ENCODE peak calls at places on chromosomes 6 and 20, in ten cellular contexts. O is WERI-Rb-1, W is PC-9, H is BE2C, S is fibroblast of pulmonary artery, L is omental fat pad, C is HFF-Myc, E is HL-60, M is left lung, F is endodermal cell. Y is an unnamed sample.

GRCh38 chr6:161941565-161941964 is 667.7 kb upstream of the AGPAT4 start:
- DNase-seq in H (no peak), W (no peak), L (no peak), O (no peak), E (no peak), S (no peak), M (no peak), C (no peak), F (no peak), Y (no peak)

GRCh38 chr20:6051505-6051904 is 2.4 kb downstream of the LRRN4 start:
- DNase-seq in F (no peak), S (peak; percentile 58), O (no peak), W (peak; percentile 39), L (no peak), M (no peak), C (no peak), E (peak; percentile 29), H (no peak), Y (no peak)

GRCh38 chr20:49381558-49382493 is 100.6 kb downstream of the KCNB1 start:
- DNase-seq in S (peak; percentile 75), H (peak; percentile 77), O (no peak), E (no peak), M (peak; percentile 59), L (no peak), W (peak; percentile 41), C (no peak), F (no peak), Y (no peak)

GRCh38 chr6:34386316-34387137 is 5.9 kb downstream of the NUDT3 start:
- DNase-seq in C (no peak), F (no peak), M (no peak), E (no peak), L (no peak), H (no peak), S (peak; percentile 95), O (no peak), W (no peak), Y (no peak)

GRCh38 chr6:136262940-136263339 is 12.8 kb upstream of the MTFR2 start:
- DNase-seq in E (no peak), F (no peak), S (no peak), W (no peak), M (no peak), C (no peak), H (no peak), L (no peak), O (no peak), Y (no peak)

GRCh38 chr6:45605971-45606370 is 228.2 kb upstream of the SUPT3H start:
- DNase-seq in C (no peak), H (no peak), W (no peak), O (no peak), L (no peak), M (no peak), S (peak; percentile 8), E (no peak), F (no peak), Y (no peak)

GRCh38 chr6:56759521-56759920 is 116.8 kb upstream of the DST start:
- DNase-seq in F (no peak), C (no peak), W (no peak), L (no peak), E (no peak), S (no peak), M (no peak), H (no peak), O (no peak), Y (no peak)

GRCh38 chr6:84428300-84428907 is 201.0 kb upstream of the CEP162 start:
- DNase-seq in E (peak; percentile 41), O (peak; percentile 69), L (no peak), H (peak; percentile 65), M (peak; percentile 47), C (peak; percentile 29), S (peak; percentile 85), F (peak; percentile 87), W (peak; percentile 33), Y (no peak)

GRCh38 chr6:22826961-22827360 is 257.6 kb downstream of the HDGFL1 start:
- DNase-seq in O (no peak), E (no peak), H (no peak), L (no peak), M (no peak), S (no peak), C (no peak), F (no peak), W (peak; percentile 12), Y (no peak)

GRCh38 chr6:22830463-22830862 is 261.1 kb downstream of the HDGFL1 start:
- DNase-seq in O (no peak), C (no peak), S (no peak), H (no peak), F (no peak), E (no peak), L (no peak), M (no peak), W (no peak), Y (no peak)

GRCh38 chr6:22827760-22828159 is 258.4 kb downstream of the HDGFL1 start:
- DNase-seq in E (no peak), W (no peak), F (no peak), H (no peak), M (no peak), O (no peak), S (no peak), L (no peak), C (no peak), Y (no peak)

GRCh38 chr6:22829070-22829469 is 259.7 kb downstream of the HDGFL1 start:
- DNase-seq in E (no peak), S (no peak), H (no peak), M (no peak), F (no peak), W (no peak), O (no peak), C (no peak), L (no peak), Y (no peak)

DNA sequence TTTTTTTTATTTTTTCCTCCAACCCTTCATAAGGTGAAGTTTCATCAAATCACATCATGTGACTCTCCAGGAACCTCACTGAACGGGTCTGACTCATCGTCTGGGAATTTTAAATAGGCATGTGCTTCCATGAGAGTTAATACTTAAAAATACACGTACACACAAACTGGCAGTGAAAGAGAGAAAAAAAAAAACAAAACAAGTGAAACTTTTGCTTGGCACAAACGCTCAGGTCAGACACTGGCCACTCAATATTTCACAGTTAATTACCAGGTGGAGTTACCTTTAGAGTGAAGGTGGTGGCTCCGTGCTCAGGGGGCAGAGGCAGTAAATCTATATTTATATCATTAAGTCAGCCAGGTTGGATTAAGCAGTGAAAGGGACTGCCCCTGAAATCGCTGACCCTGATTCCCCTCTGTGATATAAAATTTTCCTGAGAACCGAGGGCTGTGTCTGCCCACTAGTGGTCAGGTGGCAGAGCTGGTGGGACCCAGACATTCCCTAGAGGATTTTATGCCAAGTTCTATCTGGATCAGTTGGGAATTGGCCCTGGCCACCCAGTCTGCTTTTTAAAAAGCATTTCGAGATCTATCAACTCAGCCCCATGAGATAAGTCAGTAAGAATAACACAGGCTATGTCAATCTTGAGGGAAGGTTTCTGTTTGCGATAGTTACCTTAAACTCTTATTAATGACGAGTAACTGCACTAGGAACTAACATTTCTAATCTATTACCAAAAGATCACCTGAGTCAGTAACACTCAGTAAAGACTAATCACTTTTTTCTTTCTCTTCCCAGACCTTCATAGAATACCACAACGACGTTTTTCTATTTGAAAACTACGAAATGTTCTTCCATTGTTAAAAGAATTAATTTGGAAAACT is 259.1 kb downstream of the HDGFL1 start:
- DNase-seq in M (peak; percentile 36), S (peak; percentile 98), O (peak; percentile 80), E (no peak), C (peak; percentile 85), H (peak; percentile 53), W (peak; percentile 71), F (peak; percentile 81), L (no peak), Y (no peak)
- TF ChIP-seq CTCF in M (peak; percentile 24), S (peak; percentile 74), O (peak; percentile 91), E (no peak), C (peak; percentile 64), H (peak; percentile 89), W (peak; percentile 77), F (peak; percentile 91), L (no peak), Y (peak; percentile 92)

GRCh38 chr6:133348846-133349245 is 107.7 kb downstream of the EYA4 start:
- DNase-seq in L (no peak), M (no peak), S (no peak), W (no peak), O (no peak), F (no peak), H (no peak), E (no peak), C (no peak), Y (no peak)

GRCh38 chr6:133341607-133342158 is 100.5 kb downstream of the EYA4 start:
- DNase-seq in C (no peak), E (no peak), O (no peak), H (peak; percentile 67), L (no peak), F (no peak), W (peak; percentile 37), S (peak; percentile 93), M (no peak), Y (no peak)

GRCh38 chr6:133340557-133340956 is 99.4 kb downstream of the EYA4 start:
- DNase-seq in W (peak; percentile 40), E (no peak), S (peak; percentile 64), H (peak; percentile 69), C (no peak), M (no peak), L (no peak), O (no peak), F (no peak), Y (no peak)

GRCh38 chr6:133339543-133340384 is 98.6 kb downstream of the EYA4 start:
- DNase-seq in M (no peak), O (no peak), H (no peak), F (no peak), L (no peak), S (no peak), E (no peak), C (no peak), W (no peak), Y (no peak)

DNA sequence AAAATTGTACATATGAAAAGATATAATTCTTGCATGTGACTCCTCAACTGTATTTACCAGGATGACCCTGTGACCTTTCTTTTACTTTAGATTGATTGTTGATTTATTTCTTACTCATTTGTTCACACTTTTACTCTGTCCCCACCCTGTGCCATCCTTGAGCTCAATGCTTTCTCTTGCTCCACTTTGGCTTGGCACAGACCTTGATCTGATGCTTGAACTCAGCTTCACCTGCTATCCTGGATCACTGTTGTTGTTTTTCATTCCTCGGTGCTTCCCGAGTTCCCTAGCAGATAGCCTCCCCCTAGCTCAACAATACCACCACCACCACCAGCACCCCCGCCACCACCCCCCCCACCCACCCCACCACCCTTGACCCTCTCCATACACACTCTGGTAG is 102.1 kb downstream of the EYA4 start:
- DNase-seq in L (no peak), E (no peak), H (no peak), M (no peak), O (no peak), F (no peak), S (no peak), W (no peak), C (no peak), Y (no peak)
- TF ChIP-seq CTCF in L (no peak), E (no peak), H (no peak), M (no peak), O (no peak), F (no peak), S (no peak), W (no peak), C (no peak), Y (no peak)

GRCh38 chr6:37702314-37702713 is 4.6 kb upstream of the MDGA1 start:
- DNase-seq in C (no peak), W (no peak), E (no peak), M (no peak), O (no peak), L (no peak), S (no peak), H (no peak), F (peak; percentile 59), Y (no peak)
- TF ChIP-seq CTCF in C (no peak), W (no peak), E (no peak), M (no peak), O (peak; percentile 42), L (no peak), S (peak; percentile 10), H (peak; percentile 24), F (peak; percentile 58), Y (peak; percentile 41)

GRCh38 chr20:36210561-36210960 is 25.7 kb upstream of the AAR2 start:
- DNase-seq in F (no peak), O (no peak), C (no peak), L (no peak), S (no peak), M (no peak), W (no peak), E (no peak), H (no peak), Y (no peak)
- TF ChIP-seq CTCF in F (peak; percentile 57), O (peak; percentile 17), C (peak; percentile 4), L (no peak), S (no peak), M (no peak), W (no peak), E (no peak), H (no peak), Y (peak; percentile 55)

Y was measured in chondrocyte.